ENCODE peak calls at places on chromosomes 1 and 21, in six cellular contexts. Z is activated naive CD4-positive, alpha-beta T cell treated with anti-CD3 and anti-CD28 coated beads, Interleukin-2, amount 10 ng/mL, durations not matched to agents 7 days and 5 days; Y is stimulated activated CD8-positive, alpha-beta memory T cell treated with anti-CD3 and anti-CD28 coated beads, Interleukin-4, amount 100 ng/mL, for 48 hours; E is activated T-helper 1 cell treated with anti-CD3 and anti-CD28 coated beads, Interleukin-12 subunit alpha, Interleukin-12 subunit beta, Interleukin-2, Interleukin-4 antibody, amounts not matched to agents 30 ng/mL and 10 ng/mL and 1 ng/mL, durations not matched to agents 14 hours and 24 hours and 36 hours; T is foreskin fibroblast; I is BE2C. J is an unnamed sample.
A peak's percentile ranks its signal among the peaks of the same experiment; 100 is the strongest.

GRCh38 chr1:21174638-21175323 is 1.9 kb downstream of the EIF4G3 start:
- DNase-seq in Z (no peak), Y (no peak), E (no peak), T (peak; percentile 73), I (no peak), J (no peak)

GRCh38 chr1:229940689-229941088 is 126.3 kb upstream of the GALNT2 start:
- DNase-seq in Z (no peak), Y (no peak), E (no peak), T (no peak), I (no peak), J (no peak)

GRCh38 chr1:34785875-34786470 is 5.0 kb downstream of the GJB3 start:
- DNase-seq in Z (no peak), Y (no peak), E (no peak), T (no peak), I (no peak), J (no peak)

GRCh38 chr1:44433209-44433608 is 28.2 kb downstream of the RNF220 start:
- DNase-seq in Z (no peak), Y (no peak), E (no peak), T (no peak), I (no peak), J (no peak)

GRCh38 chr1:114729782-114730181 is 13.2 kb upstream of the NRAS start:
- DNase-seq in Z (no peak), Y (no peak), E (no peak), T (no peak), I (no peak), J (no peak)

GRCh38 chr1:76929136-76929535 is 61.9 kb downstream of the ST6GALNAC5 start:
- DNase-seq in Z (no peak), Y (no peak), E (no peak), T (no peak), I (no peak), J (no peak)

GRCh38 chr1:203325418-203326091 is 20.2 kb downstream of the BTG2 start:
- DNase-seq in Z (no peak), Y (no peak), E (no peak), T (no peak), I (peak; percentile 70), J (no peak)

GRCh38 chr1:100860397-100860991 is 34.1 kb downstream of the EXTL2 start:
- DNase-seq in Z (no peak), Y (no peak), E (no peak), T (peak; percentile 79), I (no peak), J (no peak)

GRCh38 chr1:4854379-4854778 is 200.0 kb downstream of the AJAP1 start:
- DNase-seq in Z (no peak), Y (no peak), E (no peak), T (no peak), I (no peak), J (no peak)

GRCh38 chr1:34984435-34985062 is 598 bp downstream of the TMEM35B start:
- DNase-seq in Z (no peak), Y (no peak), E (no peak), T (peak; percentile 80), I (peak; percentile 11), J (no peak)

GRCh38 chr1:153190373-153190772 is 12.9 kb upstream of the LELP1 start:
- DNase-seq in Z (no peak), Y (no peak), E (no peak), T (no peak), I (no peak), J (no peak)

GRCh38 chr21:39388038-39388810 is 39.3 kb upstream of the HMGN1 start:
- DNase-seq in Z (peak; percentile 92), Y (peak; percentile 98), E (peak; percentile 80), T (peak; percentile 94), I (peak; percentile 96), J (peak; percentile 91)

GRCh38 chr1:164504699-164505098 is 54.3 kb upstream of the PBX1 start:
- DNase-seq in Z (no peak), Y (no peak), E (no peak), T (peak; percentile 65), I (no peak), J (no peak)

GRCh38 chr1:202233824-202234223 is 40.2 kb downstream of the LGR6 start:
- DNase-seq in Z (no peak), Y (no peak), E (no peak), T (no peak), I (no peak), J (no peak)

GRCh38 chr1:231189683-231190270 is 27.9 kb downstream of the TRIM67 start:
- DNase-seq in Z (no peak), Y (no peak), E (no peak), T (no peak), I (no peak), J (no peak)

GRCh38 chr1:160739098-160739511 is at the start of gene SLAMF7:
- DNase-seq in Z (no peak), Y (no peak), E (no peak), T (no peak), I (no peak), J (no peak)